ENCODE peak calls at places on chromosome 20, in four cellular contexts. O is body of pancreas, X is astrocyte, W is IMR-90. L is an unnamed sample.

GRCh38 chr20:3935295-3935955 is 46.2 kb downstream of the PANK2 start:
- DNase-seq in O (no peak), X (no peak), W (no peak), L (no peak)

GRCh38 chr20:63701329-63702035 is 5.0 kb downstream of the TNFRSF6B start:
- DNase-seq in O (peak; percentile 2), X (no peak), W (no peak), L (no peak)

GRCh38 chr20:45545754-45546453 is 1.3 kb downstream of the EPPIN start:
- DNase-seq in O (no peak), X (peak; percentile 2), W (peak; percentile 37), L (peak; percentile 22)

GRCh38 chr20:11738852-11739251 is 178.8 kb upstream of the BTBD3 start:
- DNase-seq in O (no peak), X (no peak), W (no peak), L (no peak)

GRCh38 chr20:18412202-18412901 is 54.5 kb downstream of the DZANK1 start:
- DNase-seq in O (no peak), X (no peak), W (no peak), L (no peak)

GRCh38 chr20:51934301-51935002 is 132.1 kb upstream of the SALL4 start:
- DNase-seq in O (no peak), X (no peak), W (no peak), L (peak; percentile 33)

GRCh38 chr20:60123652-60124051 is 165.4 kb downstream of the CDH26 start:
- DNase-seq in O (no peak), X (no peak), W (no peak), L (no peak)

GRCh38 chr20:53873249-53873642 is 197.1 kb downstream of the BCAS1 start:
- DNase-seq in O (no peak), X (no peak), W (no peak), L (no peak)

GRCh38 chr20:6162239-6162638 is 39.4 kb upstream of the FERMT1 start:
- DNase-seq in O (peak; percentile 23), X (peak; percentile 45), W (no peak), L (no peak)

GRCh38 chr20:37452236-37452635 is 68.8 kb upstream of the NNAT start:
- DNase-seq in O (no peak), X (no peak), W (no peak), L (no peak)

GRCh38 chr20:13034936-13035335 is 26.2 kb downstream of the SPTLC3 start:
- DNase-seq in O (no peak), X (no peak), W (no peak), L (no peak)

GRCh38 chr20:19742974-19743649 is 14.9 kb upstream of the RIN2 start:
- DNase-seq in O (peak; percentile 30), X (no peak), W (no peak), L (peak; percentile 52)

GRCh38 chr20:39661833-39662232 is 699.7 kb downstream of the DHX35 start:
- DNase-seq in O (no peak), X (peak; percentile 47), W (no peak), L (peak; percentile 3)

GRCh38 chr20:43722153-43722505 is 4.7 kb downstream of the GTSF1L start:
- DNase-seq in O (no peak), X (no peak), W (no peak), L (no peak)

GRCh38 chr20:37741560-37741959 is 47.7 kb downstream of the CTNNBL1 start:
- DNase-seq in O (no peak), X (no peak), W (peak; percentile 12), L (no peak)

GRCh38 chr20:61414455-61414991 is 162.5 kb downstream of the CDH4 start:
- DNase-seq in O (no peak), X (no peak), W (no peak), L (no peak)

GRCh38 chr20:47241345-47241781 is 115.1 kb downstream of the ZMYND8 start:
- DNase-seq in O (peak; percentile 28), X (peak; percentile 96), W (peak; percentile 99), L (no peak)

L was measured in NCI-H460.